ENCODE peak calls at places on chromosomes 5 and 9, in five cellular contexts. H is neural progenitor cell, A is PC-3, U is hepatocyte, X is HCT116. D is an unnamed sample.
A peak's percentile ranks its signal among the peaks of the same experiment; 100 is the strongest.

GRCh38 chr5:65926893-65927292 is 518 bp downstream of the ERBIN start:
- DNase-seq in A (no peak), H (peak; percentile 45), X (no peak), U (peak; percentile 33), D (no peak)

GRCh38 chr5:13816126-13816525 is 128.4 kb downstream of the DNAH5 start:
- DNase-seq in X (no peak), U (no peak), H (no peak), A (no peak), D (no peak)

GRCh38 chr9:133075925-133076324 is 14.1 kb downstream of the CEL start:
- DNase-seq in X (no peak), A (peak; percentile 27), U (peak; percentile 47), H (no peak), D (no peak)

GRCh38 chr5:517535-518100 is 6.6 kb downstream of the SLC9A3 start:
- DNase-seq in H (no peak), X (no peak), A (no peak), U (no peak), D (no peak)

GRCh38 chr5:124895236-124895635 is 148.8 kb upstream of the ZNF608 start:
- DNase-seq in A (no peak), U (no peak), X (no peak), H (peak; percentile 85), D (no peak)

GRCh38 chr9:13118294-13118693 is 161.2 kb downstream of the MPDZ start:
- DNase-seq in A (no peak), U (no peak), X (no peak), H (no peak), D (no peak)

GRCh38 chr9:76216161-76216649 is 178.0 kb downstream of the RFK start:
- DNase-seq in H (no peak), A (peak; percentile 5), X (peak; percentile 15), U (peak; percentile 16), D (peak; percentile 73)

GRCh38 chr5:39721394-39721793 is 296.6 kb upstream of the DAB2 start:
- DNase-seq in H (no peak), X (no peak), U (no peak), A (no peak), D (no peak)

GRCh38 chr5:86885489-86886225 is 267.9 kb downstream of the COX7C start:
- DNase-seq in X (no peak), H (no peak), A (no peak), U (no peak), D (no peak)

GRCh38 chr9:6924149-6924548 is 166.4 kb downstream of the KDM4C start:
- DNase-seq in U (no peak), H (peak; percentile 5), X (no peak), A (no peak), D (no peak)

GRCh38 chr5:150607991-150608390 is 32.5 kb upstream of the SYNPO start:
- DNase-seq in X (no peak), A (no peak), H (no peak), U (no peak), D (no peak)

GRCh38 chr9:96176901-96177718 is 124.9 kb downstream of the HSD17B3 start:
- DNase-seq in U (peak; percentile 65), A (no peak), H (peak; percentile 52), X (no peak), D (no peak)

GRCh38 chr9:8760000-8760767 is 960.6 kb upstream of the DMAC1 start:
- DNase-seq in U (no peak), H (peak; percentile 24), A (no peak), X (no peak), D (no peak)

GRCh38 chr9:82206946-82207345 is 218.4 kb downstream of the SPATA31D1 start:
- DNase-seq in H (no peak), A (no peak), U (no peak), X (no peak), D (no peak)

GRCh38 chr5:108615216-108615615 is 132.5 kb upstream of the FER start:
- DNase-seq in X (no peak), A (peak; percentile 56), U (no peak), H (no peak), D (no peak)

GRCh38 chr9:121711281-121711680 is 59.8 kb downstream of the DAB2IP start:
- DNase-seq in A (no peak), U (no peak), H (no peak), X (no peak), D (no peak)

GRCh38 chr5:101370240-101370639 is 467.2 kb upstream of the ST8SIA4 start:
- DNase-seq in H (peak; percentile 4), A (no peak), X (no peak), U (no peak), D (no peak)

GRCh38 chr9:122988919-122989614 is 44.4 kb upstream of the GPR21 start:
- DNase-seq in H (no peak), X (no peak), U (no peak), A (no peak), D (no peak)

GRCh38 chr9:131887680-131888079 is 147.8 kb upstream of the RAPGEF1 start:
- DNase-seq in U (no peak), H (no peak), X (no peak), A (no peak), D (no peak)

GRCh38 chr5:164433471-164433870 is 928.1 kb downstream of the MAT2B start:
- DNase-seq in A (peak; percentile 1), H (no peak), X (no peak), U (no peak), D (no peak)

GRCh38 chr9:21070171-21070571 is 7.6 kb downstream of the IFNB1 start:
- DNase-seq in X (peak; percentile 16), H (peak; percentile 8), A (peak; percentile 74), U (peak; percentile 76), D (peak; percentile 46)

GRCh38 chr9:120324996-120325642 is 254.8 kb downstream of the CDK5RAP2 start:
- DNase-seq in A (no peak), U (no peak), X (no peak), H (peak; percentile 56), D (no peak)

GRCh38 chr5:16981700-16982099 is 45.6 kb upstream of the MYO10 start:
- DNase-seq in H (no peak), X (no peak), U (no peak), A (no peak), D (no peak)

GRCh38 chr5:149550267-149550582 is 1.0 kb downstream of the CSNK1A1 start:
- DNase-seq in A (peak; percentile 51), X (no peak), U (no peak), H (no peak), D (no peak)

GRCh38 chr5:88602584-88602983 is 280.4 kb downstream of the MEF2C start:
- DNase-seq in A (peak; percentile 26), X (peak; percentile 10), H (peak; percentile 13), U (no peak), D (no peak)
- TF ChIP-seq CTCF in A (peak; percentile 82), X (peak; percentile 25), H (peak; percentile 50), U (no peak), D (peak; percentile 27)

GRCh38 chr9:99362317-99362716 is 140.2 kb downstream of the SEC61B start:
- DNase-seq in U (no peak), X (no peak), A (no peak), H (no peak), D (no peak)
- TF ChIP-seq EZH2 in U (no peak), X (no peak), A (no peak), H (no peak), D (no peak)

DNA sequence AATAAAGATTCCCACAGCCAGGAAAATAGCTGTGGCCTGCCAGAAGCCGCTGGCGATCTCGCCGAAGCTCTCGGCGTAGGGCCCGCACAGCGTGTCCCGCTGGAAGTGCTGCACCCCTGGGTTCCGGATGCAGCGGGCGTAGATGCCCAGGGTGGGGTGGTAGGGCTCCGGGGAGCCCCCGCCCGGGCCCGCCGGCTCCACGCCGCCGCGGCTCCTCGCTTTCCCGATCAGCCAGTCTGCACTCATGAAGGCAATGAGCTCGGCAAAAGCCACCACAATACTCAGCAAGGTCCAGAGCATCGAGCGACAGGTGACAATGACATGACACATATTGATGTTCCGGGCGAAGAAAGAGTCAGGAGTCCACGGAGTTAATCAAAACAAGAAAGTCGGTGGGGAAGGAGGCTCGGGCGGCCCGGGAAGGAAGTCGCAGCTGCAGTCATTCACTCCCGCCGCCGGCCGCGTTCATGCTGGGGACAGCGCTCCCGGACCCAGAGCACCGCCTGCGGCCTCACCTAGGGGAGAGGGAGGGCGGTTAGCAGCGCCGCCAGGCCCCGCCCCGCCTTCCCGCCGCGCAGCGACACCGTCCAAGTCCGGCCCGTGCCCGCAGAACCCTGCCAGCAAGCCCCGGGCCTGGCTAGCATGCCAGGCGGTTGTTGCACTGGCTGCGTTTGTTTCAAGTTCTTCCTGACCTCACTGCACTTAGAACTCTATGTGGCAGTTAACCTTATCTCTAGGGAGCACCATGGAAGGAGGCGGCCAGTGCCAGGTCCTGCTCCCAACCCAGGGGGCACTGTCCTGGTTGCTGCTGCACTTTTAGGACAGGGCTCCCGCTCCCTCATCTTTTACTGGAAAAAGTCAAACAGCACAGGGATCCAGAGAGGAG is 138.4 kb downstream of the LHFPL2 start:
- DNase-seq in H (peak; percentile 70), X (no peak), A (peak; percentile 55), U (peak; percentile 61), D (no peak)
- TF ChIP-seq CTCF in H (peak; percentile 43), X (no peak), A (peak; percentile 38), U (peak; percentile 24), D (no peak)

DNA sequence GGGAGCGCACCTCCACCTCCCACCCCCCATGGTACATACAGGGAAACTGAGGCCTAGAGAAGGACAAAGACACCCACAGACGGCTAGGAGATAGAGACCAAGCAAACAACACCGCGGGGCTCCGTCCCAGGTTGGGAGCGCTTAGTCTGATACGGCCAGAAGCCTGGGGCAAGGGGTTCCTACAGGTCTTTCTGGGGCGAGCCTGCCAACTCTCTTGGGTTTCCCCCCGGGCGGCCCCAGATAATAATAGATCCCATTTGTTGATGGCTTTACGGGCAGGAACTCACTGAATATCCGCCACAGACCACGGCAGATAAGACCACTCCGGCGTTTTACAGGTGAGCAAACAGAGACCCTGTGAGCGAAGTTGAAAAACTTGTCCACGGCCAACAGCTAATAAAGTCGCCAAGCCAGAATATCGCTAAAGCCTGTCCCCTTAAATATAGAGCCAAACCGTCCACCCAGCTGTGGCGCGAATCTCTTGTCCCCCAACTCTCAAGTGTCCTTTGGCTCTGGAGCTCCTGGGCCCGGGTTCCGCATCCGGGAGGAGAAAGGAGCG is 5.1 kb upstream of the EBF1 start:
- DNase-seq in H (peak; percentile 27), A (no peak), X (no peak), U (no peak), D (no peak)
- TF ChIP-seq EZH2 in H (peak; percentile 74), A (no peak), X (no peak), U (peak; percentile 17), D (no peak)

GRCh38 chr5:179340465-179340864 is 4.8 kb downstream of the ADAMTS2 start:
- DNase-seq in H (no peak), X (no peak), U (no peak), A (no peak), D (no peak)

GRCh38 chr5:179344301-179345178 is 721 bp downstream of the ADAMTS2 start:
- DNase-seq in A (no peak), X (no peak), H (no peak), U (peak; percentile 33), D (no peak)

GRCh38 chr5:179343902-179344300 is 1.4 kb downstream of the ADAMTS2 start:
- DNase-seq in U (peak; percentile 67), H (peak; percentile 94), A (no peak), X (no peak), D (no peak)

GRCh38 chr5:179343021-179343781 is 2.1 kb downstream of the ADAMTS2 start:
- DNase-seq in H (peak; percentile 52), X (no peak), U (no peak), A (no peak), D (no peak)

DNA sequence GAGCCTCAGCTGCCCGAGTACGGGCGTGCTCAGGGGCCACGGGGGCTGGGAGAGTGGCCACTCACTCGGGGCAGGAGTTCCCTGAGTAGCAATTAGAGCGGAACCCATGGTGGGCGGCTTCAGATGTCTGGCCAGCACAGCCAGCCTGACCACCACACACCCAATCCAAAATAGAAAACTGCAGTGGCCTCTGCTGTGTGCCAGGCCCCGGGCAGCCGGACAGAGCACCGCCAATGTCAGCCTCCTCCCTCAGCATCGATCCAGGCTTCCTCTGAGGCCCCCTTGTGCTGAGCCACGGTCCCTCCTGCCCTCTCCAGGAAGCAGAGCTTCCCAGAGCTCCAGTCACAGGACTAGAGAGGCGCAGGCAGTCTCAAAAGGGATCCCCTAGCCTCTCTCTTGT is 2.7 kb downstream of the ADAMTS2 start:
- DNase-seq in X (no peak), H (peak; percentile 55), A (no peak), U (no peak), D (no peak)
- TF ChIP-seq CTCF in X (no peak), H (peak; percentile 32), A (no peak), U (peak; percentile 31), D (no peak)